ENCODE peak calls at places on chromosomes 12 and 14, in nine cellular contexts. A, D, E, N, H, G, Y, F and X are unnamed samples. For H3K4me1 and H3K27me3, the result is how much of the 10 kb centered on the place peaks cover.

GRCh38 chr12:108352591-108352990 is 13.5 kb upstream of the CMKLR1 start:
- DNase-seq in A (no peak), D (no peak), E (no peak), N (no peak), H (no peak), G (no peak), Y (no peak), F (no peak), X (no peak)

GRCh38 chr12:57381693-57382220 is 49.1 kb downstream of the R3HDM2 start:
- DNase-seq in A (no peak), D (no peak), E (no peak), N (no peak), H (peak), G (no peak), Y (no peak), F (no peak), X (no peak)

GRCh38 chr12:32051511-32052299 is 54.9 kb upstream of the BICD1 start:
- DNase-seq in A (peak), D (no peak), E (peak), N (no peak), H (peak), G (no peak), Y (no peak), F (no peak), X (no peak)

GRCh38 chr12:45217846-45218245 is 2.0 kb downstream of the ANO6 start:
- DNase-seq in A (no peak), D (no peak), E (peak), N (no peak), H (peak), G (no peak), Y (no peak), F (no peak), X (no peak)

GRCh38 chr12:27541031-27541719 is 17.2 kb downstream of the PPFIBP1 start:
- DNase-seq in A (no peak), D (no peak), E (no peak), N (no peak), H (no peak), G (no peak), Y (peak), F (no peak), X (no peak)

GRCh38 chr14:72521968-72522741 is 371.7 kb downstream of the DPF3 start:
- DNase-seq in A (no peak), D (no peak), E (no peak), N (no peak), H (peak), G (no peak), Y (no peak), F (no peak), X (no peak)

GRCh38 chr12:123064356-123064755 is 83.9 kb downstream of the ARL6IP4 start:
- DNase-seq in A (no peak), D (no peak), E (no peak), N (no peak), H (no peak), G (no peak), Y (no peak), F (no peak), X (no peak)

GRCh38 chr12:66533767-66534166 is 145.1 kb downstream of the GRIP1 start:
- DNase-seq in A (no peak), D (no peak), E (no peak), N (no peak), H (no peak), G (no peak), Y (no peak), F (no peak), X (no peak)

GRCh38 chr12:121443911-121444841 is 44.3 kb downstream of the RNF34 start:
- DNase-seq in A (no peak), D (no peak), E (no peak), N (no peak), H (no peak), G (no peak), Y (no peak), F (peak), X (no peak)

GRCh38 chr14:104766863-104767633 is 14.1 kb downstream of the SIVA1 start:
- DNase-seq in A (no peak), D (no peak), E (no peak), N (peak), H (no peak), G (no peak), Y (no peak), F (no peak), X (no peak)

GRCh38 chr14:80621701-80622100 is 319.8 kb downstream of the CEP128 start:
- DNase-seq in A (peak), D (no peak), E (peak), N (peak), H (peak), G (no peak), Y (no peak), F (no peak), X (no peak)

GRCh38 chr12:64673490-64674169 is 63.3 kb downstream of the RASSF3 start:
- DNase-seq in A (no peak), D (no peak), E (peak), N (peak), H (peak), G (no peak), Y (no peak), F (no peak), X (no peak)

GRCh38 chr12:46212108-46212982 is 56.5 kb downstream of the SLC38A1 start:
- DNase-seq in A (no peak), D (no peak), E (no peak), N (no peak), H (no peak), G (no peak), Y (no peak), F (no peak), X (no peak)

GRCh38 chr14:96821501-96821900 is 24.3 kb downstream of the VRK1 start:
- DNase-seq in A (no peak), D (no peak), E (no peak), N (no peak), H (no peak), G (no peak), Y (no peak), F (no peak), X (no peak)

GRCh38 chr12:87317302-87317701 is 711.9 kb downstream of the C12orf50 start:
- DNase-seq in A (no peak), D (no peak), E (peak), N (no peak), H (peak), G (no peak), Y (no peak), F (no peak), X (no peak)

GRCh38 chr14:72839351-72839750 is 54.5 kb downstream of the DPF3 start:
- DNase-seq in A (no peak), D (no peak), E (no peak), N (no peak), H (no peak), G (no peak), Y (no peak), F (no peak), X (no peak)

GRCh38 chr14:93207468-93208308 is 632 bp downstream of the UBR7 start:
- DNase-seq in A (no peak), D (no peak), E (peak), N (no peak), H (peak), G (no peak), Y (peak), F (no peak), X (no peak)

GRCh38 chr12:119725523-119725922 is 57.6 kb downstream of the PRKAB1 start:
- DNase-seq in A (no peak), D (no peak), E (no peak), N (no peak), H (no peak), G (no peak), Y (peak), F (no peak), X (no peak)

GRCh38 chr14:103519837-103520212 is 2.8 kb downstream of the CKB start:
- DNase-seq in A (no peak), D (no peak), E (no peak), N (no peak), H (no peak), G (no peak), Y (peak), F (no peak), X (no peak)
- H3K4me1 ChIP-seq in A (under half), D (under half), E (under half), N (half or more), H (under half), G (under half), Y (half or more), F (under half), X (half or more)

GRCh38 chr12:107320929-107321618 is 227.7 kb upstream of the CRY1 start:
- DNase-seq in A (no peak), D (peak), E (no peak), N (no peak), H (peak), G (no peak), Y (no peak), F (no peak), X (no peak)
- H3K27me3 ChIP-seq in A (under half), D (under half), E (under half), N (under half), H (under half), G (under half), Y (under half), F (under half), X (under half)

GRCh38 chr12:131692431-131692830 is 18.5 kb upstream of the SFSWAP start:
- DNase-seq in A (no peak), D (no peak), E (no peak), N (no peak), H (no peak), G (no peak), Y (no peak), F (no peak), X (peak)
- TF ChIP-seq POLR2A in A (no peak), D (no peak), E (no peak), N (no peak), H (no peak), G (no peak), Y (no peak), F (no peak), X (no peak)

GRCh38 chr12:96356831-96357230 is 43.4 kb downstream of the CDK17 start:
- DNase-seq in A (no peak), D (no peak), E (no peak), N (no peak), H (no peak), G (no peak), Y (no peak), F (no peak), X (no peak)
- H3K4me1 ChIP-seq in A (under half), D (under half), E (half or more), N (under half), H (under half), G (under half), Y (under half), F (under half), X (half or more)

GRCh38 chr12:131832393-131833231 is 4.4 kb downstream of the MMP17 start:
- DNase-seq in A (no peak), D (no peak), E (no peak), N (no peak), H (peak), G (no peak), Y (no peak), F (peak), X (no peak)

GRCh38 chr12:131833288-131833895 is 5.2 kb downstream of the MMP17 start:
- DNase-seq in A (no peak), D (no peak), E (no peak), N (no peak), H (no peak), G (no peak), Y (no peak), F (no peak), X (no peak)

GRCh38 chr12:131830335-131831020 is 2.3 kb downstream of the MMP17 start:
- DNase-seq in A (peak), D (peak), E (peak), N (peak), H (peak), G (no peak), Y (peak), F (peak), X (no peak)

GRCh38 chr12:131831021-131831571 is 2.9 kb downstream of the MMP17 start:
- DNase-seq in A (no peak), D (no peak), E (no peak), N (no peak), H (no peak), G (no peak), Y (no peak), F (peak), X (no peak)

GRCh38 chr12:131831635-131832041 is 3.4 kb downstream of the MMP17 start:
- DNase-seq in A (no peak), D (no peak), E (no peak), N (no peak), H (peak), G (no peak), Y (no peak), F (peak), X (no peak)
- H3K27me3 ChIP-seq in A (under half), D (under half), E (under half), N (under half), H (under half), G (under half), Y (under half), F (under half), X (under half)

DNA sequence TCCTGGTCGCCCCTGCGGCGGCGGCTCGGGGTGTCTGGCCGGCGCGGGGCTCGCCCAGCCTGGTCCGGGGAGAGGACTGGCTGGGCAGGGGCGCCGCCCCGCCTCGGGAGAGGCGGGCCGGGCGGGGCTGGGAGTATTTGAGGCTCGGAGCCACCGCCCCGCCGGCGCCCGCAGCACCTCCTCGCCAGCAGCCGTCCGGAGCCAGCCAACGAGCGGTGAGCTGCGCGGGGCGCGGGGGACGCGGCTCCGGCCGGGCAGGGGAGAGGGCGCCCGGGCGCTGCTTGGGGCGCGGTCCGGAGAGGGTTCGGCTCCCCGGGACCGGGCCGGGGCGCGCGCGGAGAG is at the start of gene LGALS3:
- DNase-seq in A (no peak), D (peak), E (peak), N (no peak), H (peak), G (no peak), Y (peak), F (peak), X (no peak)
- TF ChIP-seq POLR2A in A (peak), D (no peak), E (peak), N (no peak), H (peak), G (no peak), Y (no peak), F (peak), X (peak)

GRCh38 chr12:2544213-2544612 is 250.6 kb upstream of the FKBP4 start:
- DNase-seq in A (no peak), D (no peak), E (no peak), N (no peak), H (no peak), G (no peak), Y (no peak), F (no peak), X (no peak)

GRCh38 chr12:2547273-2548044 is 247.3 kb upstream of the FKBP4 start:
- DNase-seq in A (no peak), D (no peak), E (no peak), N (no peak), H (no peak), G (no peak), Y (no peak), F (no peak), X (no peak)

GRCh38 chr12:2541805-2542204 is 253.0 kb upstream of the FKBP4 start:
- DNase-seq in A (no peak), D (no peak), E (no peak), N (no peak), H (no peak), G (no peak), Y (no peak), F (no peak), X (no peak)

GRCh38 chr12:2540535-2540941 is 254.2 kb upstream of the FKBP4 start:
- DNase-seq in A (no peak), D (no peak), E (no peak), N (no peak), H (no peak), G (no peak), Y (no peak), F (no peak), X (no peak)

DNA sequence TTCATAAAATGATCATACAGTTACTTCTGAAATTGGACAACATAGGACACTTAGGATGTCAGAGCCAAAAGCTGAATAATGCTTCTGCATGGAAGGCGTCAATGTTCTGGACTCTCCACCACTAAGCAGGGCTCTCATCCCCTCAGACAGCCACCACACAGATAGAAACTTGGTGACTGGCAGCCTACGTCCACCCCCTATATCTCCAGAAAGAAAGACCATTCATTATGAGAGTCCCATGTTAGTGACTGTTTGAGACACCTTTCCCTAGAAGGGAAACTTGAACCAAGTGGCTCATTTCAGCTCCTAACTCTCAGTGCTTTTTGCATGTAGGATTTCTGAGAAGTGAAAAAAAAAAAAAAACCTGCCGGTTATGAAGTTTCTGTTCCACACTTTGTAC is 251.0 kb upstream of the FKBP4 start:
- DNase-seq in A (no peak), D (no peak), E (no peak), N (no peak), H (no peak), G (no peak), Y (no peak), F (no peak), X (no peak)
- H3K4me1 ChIP-seq in A (under half), D (under half), E (under half), N (under half), H (under half), G (under half), Y (under half), F (under half), X (under half)

DNA sequence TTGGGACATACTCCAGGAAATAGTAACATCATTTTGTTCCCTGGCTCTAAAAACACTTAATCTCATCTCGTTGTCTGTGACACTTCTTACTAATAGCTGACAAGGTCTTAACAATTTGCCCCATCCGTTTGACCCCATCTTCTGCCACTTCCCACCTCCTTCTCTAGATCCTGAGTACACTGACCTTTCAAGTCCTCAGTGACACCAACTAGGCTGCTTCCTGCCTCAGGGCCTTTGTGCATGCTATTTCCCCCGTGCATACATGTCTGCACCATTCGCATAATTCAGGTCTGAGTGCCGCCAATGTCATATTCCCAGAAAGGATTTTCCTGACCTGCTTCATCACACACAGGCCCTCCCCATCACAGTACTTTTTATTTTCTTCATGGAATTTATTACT is 70.6 kb upstream of the CCND2 start:
- DNase-seq in A (no peak), D (no peak), E (no peak), N (no peak), H (no peak), G (no peak), Y (no peak), F (no peak), X (no peak)
- H3K27me3 ChIP-seq in A (half or more), D (under half), E (under half), N (under half), H (under half), G (under half), Y (under half), F (under half), X (under half)